ENCODE peak calls at places on chromosomes 5 and 9, in nine cellular contexts. B, W, G, D, A, E, V, R and T are unnamed samples.

GRCh38 chr5:110321117-110321516 is 405.4 kb downstream of the TMEM232 start:
- DNase-seq in B (no peak), V (no peak), A (no peak), W (peak), D (peak), E (no peak), R (peak), G (no peak), T (no peak)

GRCh38 chr5:53481887-53482716 is 1.7 kb downstream of the FST start:
- DNase-seq in R (peak), B (no peak), W (peak), E (peak), A (peak), G (peak), D (no peak), V (peak), T (peak)

GRCh38 chr9:36029202-36029601 is 7.5 kb upstream of the RECK start:
- DNase-seq in V (no peak), B (no peak), G (no peak), A (no peak), D (no peak), R (no peak), E (no peak), W (no peak), T (no peak)

GRCh38 chr5:54570923-54571322 is 53.4 kb downstream of the SNX18 start:
- DNase-seq in D (no peak), G (no peak), B (no peak), A (peak), E (no peak), W (peak), V (no peak), R (peak), T (no peak)

GRCh38 chr5:27814211-27814610 is 775.8 kb upstream of the CDH9 start:
- DNase-seq in G (no peak), E (no peak), A (no peak), D (no peak), B (no peak), V (no peak), W (no peak), R (no peak), T (no peak)

GRCh38 chr5:72871358-72872024 is 55.0 kb downstream of the TNPO1 start:
- DNase-seq in W (peak), D (no peak), E (no peak), G (no peak), A (peak), V (no peak), R (peak), B (no peak), T (no peak)

GRCh38 chr5:80082731-80083114 is 47.6 kb downstream of the THBS4 start:
- DNase-seq in A (peak), G (peak), B (peak), R (peak), W (peak), E (peak), D (no peak), V (peak), T (peak)

GRCh38 chr5:181243020-181243520 is 636 bp downstream of the RACK1 start:
- DNase-seq in A (peak), R (no peak), D (no peak), B (no peak), W (peak), V (no peak), E (no peak), G (no peak), T (no peak)

GRCh38 chr9:134218230-134218629 is 53.9 kb upstream of the RNU6ATAC start:
- DNase-seq in G (no peak), D (no peak), A (no peak), V (no peak), B (no peak), R (no peak), W (no peak), E (no peak), T (no peak)

GRCh38 chr9:78668148-78668825 is 371.4 kb downstream of the PSAT1 start:
- DNase-seq in B (no peak), E (no peak), V (no peak), W (no peak), D (no peak), A (no peak), G (no peak), R (no peak), T (no peak)

GRCh38 chr5:180640765-180641565 is 8.4 kb downstream of the FLT4 start:
- DNase-seq in V (no peak), R (no peak), G (no peak), W (no peak), E (no peak), B (no peak), D (no peak), A (no peak), T (no peak)

GRCh38 chr9:120394058-120394669 is 185.8 kb downstream of the CDK5RAP2 start:
- DNase-seq in V (peak), R (peak), E (peak), W (peak), A (peak), B (peak), D (peak), G (no peak), T (no peak)

GRCh38 chr5:181221792-181222629 is 1.1 kb upstream of the TRIM41 start:
- DNase-seq in A (peak), G (peak), W (peak), E (peak), R (peak), B (peak), D (peak), V (peak), T (peak)

GRCh38 chr5:40071870-40072269 is 607.8 kb upstream of the PTGER4 start:
- DNase-seq in V (no peak), B (peak), R (peak), G (no peak), W (peak), D (no peak), A (no peak), E (no peak), T (no peak)

GRCh38 chr5:127848098-127848497 is 144.9 kb downstream of the CCDC192 start:
- DNase-seq in D (no peak), B (no peak), V (no peak), W (no peak), G (no peak), E (no peak), A (no peak), R (no peak), T (no peak)

GRCh38 chr5:26690511-26690910 is 347.9 kb downstream of the CDH9 start:
- DNase-seq in D (no peak), V (no peak), R (no peak), W (no peak), B (no peak), A (no peak), E (no peak), G (no peak), T (no peak)

GRCh38 chr5:171647043-171647899 is 138.3 kb upstream of the SMIM23 start:
- DNase-seq in G (no peak), A (peak), B (peak), E (peak), V (no peak), D (no peak), W (peak), R (peak), T (no peak)

GRCh38 chr5:55564716-55565115 is 30.0 kb upstream of the PLPP1 start:
- DNase-seq in W (no peak), E (no peak), B (no peak), R (no peak), V (no peak), A (no peak), D (no peak), G (no peak), T (no peak)

GRCh38 chr9:120438111-120438510 is 141.9 kb downstream of the CDK5RAP2 start:
- DNase-seq in D (no peak), G (no peak), E (no peak), W (peak), B (no peak), R (peak), A (no peak), V (no peak), T (no peak)

GRCh38 chr5:52838306-52839015 is 50.7 kb downstream of the ITGA1 start:
- DNase-seq in E (no peak), R (peak), V (no peak), G (no peak), A (peak), W (peak), B (no peak), D (no peak), T (no peak)

GRCh38 chr9:72044095-72044494 is 16.3 kb downstream of the C9orf57 start:
- DNase-seq in V (no peak), R (no peak), A (no peak), W (no peak), D (no peak), E (no peak), G (no peak), B (no peak), T (no peak)

GRCh38 chr9:105103776-105104175 is 140.7 kb upstream of the SLC44A1 start:
- DNase-seq in V (no peak), W (no peak), D (no peak), E (no peak), G (no peak), R (no peak), A (peak), B (no peak), T (no peak)

GRCh38 chr5:179266291-179267070 is 78.8 kb downstream of the ADAMTS2 start:
- DNase-seq in V (no peak), E (no peak), A (peak), W (no peak), G (no peak), R (no peak), B (no peak), D (no peak), T (no peak)

GRCh38 chr9:89678394-89679005 is 73.7 kb downstream of the GADD45G start:
- DNase-seq in B (no peak), E (no peak), V (no peak), R (no peak), D (no peak), A (no peak), W (no peak), G (no peak), T (no peak)

GRCh38 chr5:137329581-137329980 is 169.5 kb downstream of the SPOCK1 start:
- DNase-seq in B (no peak), D (no peak), E (no peak), A (no peak), R (no peak), G (no peak), W (no peak), V (no peak), T (no peak)

GRCh38 chr9:112443200-112443599 is 43.4 kb upstream of the KIAA1958 start:
- DNase-seq in E (no peak), A (peak), B (no peak), V (no peak), R (peak), W (peak), G (no peak), D (no peak), T (no peak)

GRCh38 chr5:64505769-64506566 is at the start of gene RGS7BP:
- DNase-seq in W (peak), R (peak), V (no peak), G (peak), B (no peak), E (no peak), D (no peak), A (peak), T (peak)

GRCh38 chr5:107274576-107274975 is 396.2 kb downstream of the EFNA5 start:
- DNase-seq in R (no peak), V (no peak), A (no peak), W (peak), D (no peak), B (no peak), G (no peak), E (no peak), T (no peak)